ENCODE peak calls at places on chromosomes 12 and 14, in six cellular contexts. F, A, C, K, I and U are unnamed samples.
A peak's percentile ranks its signal among the peaks of the same experiment; 100 is the strongest.

GRCh38 chr14:28731358-28731757 is 35.2 kb upstream of the FOXG1 start:
- DNase-seq in F (no peak), A (no peak), C (no peak), K (no peak), I (no peak), U (no peak)

GRCh38 chr14:65044596-65044959 is 57.7 kb downstream of the MAX start:
- DNase-seq in F (no peak), A (no peak), C (no peak), K (no peak), I (no peak), U (no peak)

GRCh38 chr12:71157601-71158233 is at the start of gene TSPAN8:
- DNase-seq in F (no peak), A (peak; percentile 52), C (peak; percentile 66), K (no peak), I (no peak), U (no peak)

GRCh38 chr12:28425531-28425930 is 235.3 kb downstream of the CCDC91 start:
- DNase-seq in F (no peak), A (no peak), C (no peak), K (no peak), I (no peak), U (no peak)

GRCh38 chr14:76968621-76969063 is 59.9 kb downstream of the IRF2BPL start:
- DNase-seq in F (no peak), A (no peak), C (peak; percentile 47), K (no peak), I (no peak), U (no peak)

GRCh38 chr12:121577443-121578180 is 3.2 kb downstream of the KDM2B start:
- DNase-seq in F (peak; percentile 42), A (no peak), C (no peak), K (peak; percentile 69), I (no peak), U (no peak)

GRCh38 chr12:92143280-92143679 is 2.4 kb downstream of the BTG1 start:
- DNase-seq in F (no peak), A (peak; percentile 28), C (no peak), K (no peak), I (no peak), U (no peak)

GRCh38 chr12:47881826-47882427 is 22.9 kb downstream of the VDR start:
- DNase-seq in F (no peak), A (no peak), C (no peak), K (no peak), I (peak; percentile 43), U (no peak)

GRCh38 chr12:49680075-49680474 is 27.1 kb downstream of the FMNL3 start:
- DNase-seq in F (no peak), A (no peak), C (no peak), K (no peak), I (no peak), U (no peak)

GRCh38 chr12:115943630-115944391 is 333.7 kb downstream of the MED13L start:
- DNase-seq in F (no peak), A (no peak), C (no peak), K (no peak), I (peak; percentile 43), U (no peak)

GRCh38 chr14:72961579-72962335 is 35.5 kb downstream of the DCAF4 start:
- DNase-seq in F (no peak), A (no peak), C (no peak), K (no peak), I (no peak), U (no peak)

GRCh38 chr14:98931911-98932310 is 340.1 kb downstream of the BCL11B start:
- DNase-seq in F (no peak), A (no peak), C (peak; percentile 36), K (no peak), I (no peak), U (peak; percentile 90)

GRCh38 chr14:104384776-104385071 is 194.8 kb upstream of the C14orf180 start:
- DNase-seq in F (no peak), A (no peak), C (no peak), K (no peak), I (no peak), U (no peak)
- H3K9me3 ChIP-seq in F (no peaks in the 10 kb centered on the region), A (no peaks in the 10 kb centered on the region), C (peaks cover 18% of the 10 kb centered on the region), K (no peaks in the 10 kb centered on the region), I (peaks cover 6% of the 10 kb centered on the region), U (no peaks in the 10 kb centered on the region)

GRCh38 chr12:113246478-113247122 is 25.3 kb downstream of the TPCN1 start:
- DNase-seq in F (no peak), A (no peak), C (peak; percentile 45), K (no peak), I (no peak), U (no peak)
- H3K4me1 ChIP-seq in F (no peaks in the 10 kb centered on the region), A (peaks cover 31% of the 10 kb centered on the region), C (peaks cover 56% of the 10 kb centered on the region), K (peaks cover 20% of the 10 kb centered on the region), I (peaks cover 74% of the 10 kb centered on the region), U (no peaks in the 10 kb centered on the region)

DNA sequence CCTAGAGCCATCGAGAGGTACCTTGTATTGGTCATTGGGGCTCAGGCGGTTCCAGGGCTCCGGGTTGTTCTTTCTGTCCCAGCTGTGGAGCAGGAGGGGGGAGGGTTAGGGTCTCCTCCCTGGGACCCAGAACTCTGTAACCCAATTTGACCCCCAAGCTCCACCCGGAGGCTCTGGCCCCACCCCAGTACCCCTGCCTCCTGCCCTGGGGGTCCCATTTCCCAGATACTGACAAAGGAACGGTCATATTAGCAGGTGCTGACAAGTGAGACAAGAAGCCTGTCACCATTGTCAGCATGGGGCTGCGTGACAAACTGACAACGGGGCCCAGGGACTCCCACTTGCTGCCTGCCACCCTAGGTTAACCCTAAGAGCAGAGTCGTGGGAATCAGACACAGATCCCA is 6.2 kb downstream of the SHMT2 start:
- DNase-seq in F (no peak), A (no peak), C (no peak), K (no peak), I (no peak), U (no peak)
- H3K27ac ChIP-seq in F (no peak overlapping the region), A (no peak overlapping the region), C (peak overlapping the region; percentile 40), K (no peak overlapping the region), I (peak overlapping the region; percentile 53), U (no peak overlapping the region)

DNA sequence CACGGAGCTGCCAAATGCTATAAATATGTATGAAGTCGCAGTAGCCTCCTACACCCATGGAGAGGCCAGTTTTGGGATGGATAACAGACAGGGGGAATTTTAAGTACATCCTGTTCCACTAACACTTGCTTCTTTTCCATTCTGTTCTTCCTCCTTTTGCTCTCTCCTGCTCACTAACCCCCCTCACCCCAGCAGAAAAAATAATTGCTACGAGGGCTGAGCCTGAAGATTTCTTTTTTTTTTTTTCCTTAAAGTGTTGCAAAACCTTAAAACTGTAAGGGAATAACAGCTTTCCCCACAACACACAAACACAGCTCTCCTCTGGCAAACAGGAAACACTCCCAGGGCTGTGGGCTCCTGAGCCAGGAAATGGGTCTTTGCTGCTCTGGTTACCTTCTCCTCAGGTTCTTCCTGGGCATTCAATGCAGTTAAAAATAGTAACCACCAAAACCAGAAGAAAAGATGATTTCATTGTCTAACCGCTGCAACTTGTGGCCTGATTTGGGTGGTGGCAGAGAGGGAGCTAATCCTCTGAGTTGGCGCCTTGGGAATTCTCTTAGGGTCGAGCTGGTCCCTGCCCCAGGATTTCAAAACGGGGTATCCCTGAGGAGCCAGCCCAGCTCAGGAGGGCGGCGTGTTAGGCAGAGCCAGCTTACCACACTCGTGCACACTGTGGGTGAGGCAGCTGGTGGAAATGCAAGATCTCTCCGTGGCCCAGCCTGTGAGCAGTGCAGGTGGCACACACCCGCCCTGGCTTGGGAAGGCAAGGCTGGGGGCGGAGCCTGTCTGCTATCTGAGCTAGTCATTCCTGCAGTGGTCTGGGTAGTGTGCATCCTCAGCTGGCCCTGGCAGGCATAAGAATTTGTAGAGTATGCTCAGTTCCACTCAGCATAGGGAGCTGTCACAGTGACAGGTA is 17.1 kb upstream of the EMP1 start:
- DNase-seq in F (peak; percentile 81), A (no peak), C (peak; percentile 64), K (peak; percentile 75), I (peak; percentile 44), U (peak; percentile 43)
- H3K9me3 ChIP-seq in F (no peaks in the 10 kb centered on the region), A (no peaks in the 10 kb centered on the region), C (no peaks in the 10 kb centered on the region), K (no peaks in the 10 kb centered on the region), I (no peaks in the 10 kb centered on the region), U (no peaks in the 10 kb centered on the region)

DNA sequence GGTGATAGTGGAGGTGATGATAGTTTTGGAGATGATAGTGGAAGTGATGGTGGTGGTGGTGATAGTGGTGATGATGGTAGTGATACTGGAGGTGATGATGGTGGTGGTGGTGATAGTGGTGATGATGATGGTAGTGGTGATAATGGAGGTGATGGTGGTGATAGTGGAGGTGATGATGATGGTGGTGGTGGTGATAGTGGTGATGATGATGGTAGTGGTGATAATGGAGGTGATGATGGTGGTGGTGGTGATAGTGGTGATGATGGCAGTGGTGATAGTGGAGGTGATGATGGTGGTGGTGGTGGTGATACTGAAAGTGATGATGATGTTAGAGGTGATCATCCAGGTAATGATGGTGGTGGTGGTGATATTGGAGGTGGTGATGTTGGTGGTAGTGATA is 570.0 kb upstream of the TMEM132C start:
- DNase-seq in F (no peak), A (no peak), C (no peak), K (no peak), I (no peak), U (no peak)
- H3K4me1 ChIP-seq in F (no peaks in the 10 kb centered on the region), A (no peaks in the 10 kb centered on the region), C (no peaks in the 10 kb centered on the region), K (no peaks in the 10 kb centered on the region), I (no peaks in the 10 kb centered on the region), U (no peaks in the 10 kb centered on the region)

DNA sequence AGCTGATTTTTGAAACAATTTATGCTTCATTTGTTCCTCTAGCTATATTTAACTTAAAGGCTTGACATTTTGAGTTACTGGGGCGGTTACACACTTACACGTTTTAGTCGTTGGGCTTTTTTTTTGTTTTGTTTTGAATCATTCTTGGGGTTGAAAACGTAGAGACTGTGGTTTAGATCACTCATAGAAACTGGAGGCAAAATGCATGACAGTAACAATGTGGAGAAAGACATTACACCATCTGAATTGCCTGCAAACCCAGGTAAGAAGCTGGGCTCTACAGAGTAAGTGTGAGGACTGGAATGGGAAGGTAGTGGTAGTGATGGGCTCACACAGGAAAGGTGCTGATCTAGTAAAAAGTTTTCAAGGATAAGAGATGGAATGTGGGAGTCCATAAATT is at the start of gene CLEC2D:
- DNase-seq in F (no peak), A (no peak), C (no peak), K (no peak), I (no peak), U (peak; percentile 77)
- H3K27ac ChIP-seq in F (no peak within 1 kb of the TSS), A (no peak within 1 kb of the TSS), C (peak within 1 kb of the TSS; percentile 33), K (no peak within 1 kb of the TSS), I (no peak within 1 kb of the TSS), U (peak within 1 kb of the TSS; percentile 83)

DNA sequence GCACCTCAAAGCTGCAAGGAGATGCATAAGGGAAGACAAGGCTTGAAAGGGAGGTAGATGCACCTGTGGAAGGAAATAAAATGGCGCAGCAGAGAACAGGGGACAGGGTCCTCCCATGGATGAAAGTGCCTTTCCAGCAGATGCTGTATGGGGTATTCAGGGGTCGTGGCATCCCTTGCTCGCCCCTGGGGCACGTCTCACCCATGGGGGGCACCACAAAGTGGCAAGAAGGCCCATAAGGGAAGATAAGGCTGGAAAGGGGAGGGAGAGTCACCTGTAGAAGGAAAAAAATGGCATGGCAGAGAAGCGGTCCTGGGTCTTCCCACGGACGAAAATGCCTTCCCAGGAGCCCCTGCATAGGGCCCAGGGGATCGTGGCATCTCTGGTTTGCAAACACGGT is 265.1 kb downstream of the ALG10 start:
- DNase-seq in F (no peak), A (no peak), C (no peak), K (no peak), I (no peak), U (no peak)
- H3K9me3 ChIP-seq in F (peaks cover 4% of the 10 kb centered on the region), A (no peaks in the 10 kb centered on the region), C (peaks cover 80% of the 10 kb centered on the region), K (peaks cover 22% of the 10 kb centered on the region), I (peaks cover 12% of the 10 kb centered on the region), U (no peaks in the 10 kb centered on the region)

GRCh38 chr14:55336691-55337090 is 65.5 kb downstream of the FBXO34 start:
- DNase-seq in F (no peak), A (no peak), C (no peak), K (no peak), I (no peak), U (no peak)
- H3K4me1 ChIP-seq in F (peaks cover 14% of the 10 kb centered on the region), A (no peaks in the 10 kb centered on the region), C (peaks cover 41% of the 10 kb centered on the region), K (peaks cover 8% of the 10 kb centered on the region), I (peaks cover 62% of the 10 kb centered on the region), U (peaks cover 71% of the 10 kb centered on the region)

GRCh38 chr14:23076785-23077408 is 18.0 kb downstream of the ACIN1 start:
- DNase-seq in F (peak; percentile 52), A (peak; percentile 49), C (no peak), K (peak; percentile 52), I (no peak), U (no peak)
- H3K27ac ChIP-seq in F (no peak overlapping the region), A (no peak overlapping the region), C (peak overlapping the region; percentile 9), K (no peak overlapping the region), I (peak overlapping the region; percentile 72), U (peak overlapping the region; percentile 3)